ENCODE peak calls at places on chromosomes 7 and 10, in eight cellular contexts. One of them, this sample, is unnamed.
A peak's percentile ranks its signal among the peaks of the same experiment; 100 is the strongest.

GRCh38 chr7:105448181-105448580 is 59.5 kb upstream of the SRPK2 start:
- DNase-seq in upper lobe of left lung: no peak
- DNase-seq in stomach: no peak
- DNase-seq in right lobe of liver: no peak
- DNase-seq in esophagus squamous epithelium: no peak
- DNase-seq in body of pancreas: no peak
- DNase-seq in A549: no peak
- DNase-seq in IMR-90: no peak
- DNase-seq in this sample: no peak

GRCh38 chr10:3482200-3482993 is 302.6 kb downstream of the KLF6 start:
- DNase-seq in stomach: peak; percentile 49
- DNase-seq in A549: peak; percentile 69
- DNase-seq in right lobe of liver: no peak
- DNase-seq in esophagus squamous epithelium: no peak
- DNase-seq in body of pancreas: peak; percentile 46
- DNase-seq in IMR-90: peak; percentile 95
- DNase-seq in upper lobe of left lung: peak; percentile 52
- DNase-seq in this sample: peak; percentile 41

GRCh38 chr7:64045301-64046040 is at the start of gene ZNF727:
- DNase-seq in right lobe of liver: peak; percentile 53
- DNase-seq in A549: no peak
- DNase-seq in IMR-90: no peak
- DNase-seq in body of pancreas: peak; percentile 74
- DNase-seq in esophagus squamous epithelium: no peak
- DNase-seq in stomach: no peak
- DNase-seq in upper lobe of left lung: peak; percentile 68
- DNase-seq in this sample: peak; percentile 83

GRCh38 chr7:37377231-37377630 is 71.4 kb downstream of the ELMO1 start:
- DNase-seq in IMR-90: no peak
- DNase-seq in upper lobe of left lung: no peak
- DNase-seq in right lobe of liver: no peak
- DNase-seq in A549: no peak
- DNase-seq in body of pancreas: no peak
- DNase-seq in esophagus squamous epithelium: no peak
- DNase-seq in stomach: no peak
- DNase-seq in this sample: no peak

GRCh38 chr7:81623251-81623855 is 146.5 kb downstream of the HGF start:
- DNase-seq in body of pancreas: no peak
- DNase-seq in stomach: no peak
- DNase-seq in esophagus squamous epithelium: no peak
- DNase-seq in IMR-90: peak; percentile 34
- DNase-seq in A549: no peak
- DNase-seq in right lobe of liver: no peak
- DNase-seq in upper lobe of left lung: no peak
- DNase-seq in this sample: no peak

GRCh38 chr7:4042402-4042801 is 639.7 kb upstream of the FOXK1 start:
- DNase-seq in right lobe of liver: no peak
- DNase-seq in body of pancreas: no peak
- DNase-seq in IMR-90: no peak
- DNase-seq in esophagus squamous epithelium: no peak
- DNase-seq in upper lobe of left lung: no peak
- DNase-seq in stomach: no peak
- DNase-seq in A549: no peak
- DNase-seq in this sample: no peak

GRCh38 chr10:63885159-63885558 is 364.0 kb downstream of the REEP3 start:
- DNase-seq in A549: no peak
- DNase-seq in esophagus squamous epithelium: no peak
- DNase-seq in stomach: no peak
- DNase-seq in IMR-90: no peak
- DNase-seq in body of pancreas: no peak
- DNase-seq in right lobe of liver: no peak
- DNase-seq in upper lobe of left lung: no peak
- DNase-seq in this sample: no peak

GRCh38 chr7:158125091-158125490 is 462.5 kb downstream of the PTPRN2 start:
- DNase-seq in esophagus squamous epithelium: no peak
- DNase-seq in right lobe of liver: no peak
- DNase-seq in A549: no peak
- DNase-seq in upper lobe of left lung: no peak
- DNase-seq in IMR-90: no peak
- DNase-seq in stomach: peak; percentile 20
- DNase-seq in body of pancreas: no peak
- DNase-seq in this sample: no peak

GRCh38 chr7:158828343-158829020 is 827 bp downstream of the ESYT2 start:
- DNase-seq in right lobe of liver: peak; percentile 73
- DNase-seq in A549: peak; percentile 29
- DNase-seq in stomach: peak; percentile 56
- DNase-seq in IMR-90: no peak
- DNase-seq in upper lobe of left lung: peak; percentile 93
- DNase-seq in body of pancreas: peak; percentile 65
- DNase-seq in esophagus squamous epithelium: no peak
- DNase-seq in this sample: peak; percentile 66

GRCh38 chr7:141785711-141786552 is 4.1 kb upstream of the TAS2R5 start:
- DNase-seq in A549: peak; percentile 64
- DNase-seq in IMR-90: peak; percentile 55
- DNase-seq in right lobe of liver: no peak
- DNase-seq in body of pancreas: peak; percentile 17
- DNase-seq in upper lobe of left lung: no peak
- DNase-seq in stomach: no peak
- DNase-seq in esophagus squamous epithelium: no peak
- DNase-seq in this sample: no peak

GRCh38 chr7:129785457-129786178 is 167.1 kb downstream of the UBE2H start:
- DNase-seq in body of pancreas: no peak
- DNase-seq in A549: no peak
- DNase-seq in stomach: no peak
- DNase-seq in esophagus squamous epithelium: no peak
- DNase-seq in IMR-90: no peak
- DNase-seq in upper lobe of left lung: no peak
- DNase-seq in right lobe of liver: no peak
- DNase-seq in this sample: no peak

GRCh38 chr10:110203500-110204455 is 3.6 kb upstream of the MXI1 start:
- DNase-seq in upper lobe of left lung: no peak
- DNase-seq in A549: no peak
- DNase-seq in right lobe of liver: no peak
- DNase-seq in IMR-90: no peak
- DNase-seq in body of pancreas: no peak
- DNase-seq in esophagus squamous epithelium: no peak
- DNase-seq in stomach: peak; percentile 56
- DNase-seq in this sample: no peak

GRCh38 chr7:1558181-1558811 is 2.3 kb upstream of the TMEM184A start:
- DNase-seq in A549: peak; percentile 51
- DNase-seq in IMR-90: no peak
- DNase-seq in esophagus squamous epithelium: no peak
- DNase-seq in stomach: no peak
- DNase-seq in body of pancreas: no peak
- DNase-seq in upper lobe of left lung: peak; percentile 68
- DNase-seq in right lobe of liver: peak; percentile 42
- DNase-seq in this sample: peak; percentile 21

GRCh38 chr7:28298870-28299484 is 113.3 kb upstream of the CREB5 start:
- DNase-seq in esophagus squamous epithelium: no peak
- DNase-seq in A549: peak; percentile 84
- DNase-seq in stomach: no peak
- DNase-seq in body of pancreas: peak; percentile 28
- DNase-seq in right lobe of liver: peak; percentile 54
- DNase-seq in IMR-90: peak; percentile 78
- DNase-seq in upper lobe of left lung: no peak
- DNase-seq in this sample: peak; percentile 23

GRCh38 chr10:50387736-50388081 is 136.4 kb upstream of the ASAH2 start:
- DNase-seq in esophagus squamous epithelium: no peak
- DNase-seq in upper lobe of left lung: no peak
- DNase-seq in right lobe of liver: no peak
- DNase-seq in A549: no peak
- DNase-seq in stomach: no peak
- DNase-seq in body of pancreas: no peak
- DNase-seq in IMR-90: no peak
- DNase-seq in this sample: no peak

GRCh38 chr7:80428161-80429054 is 83.5 kb downstream of the GNAT3 start:
- DNase-seq in upper lobe of left lung: no peak
- DNase-seq in esophagus squamous epithelium: no peak
- DNase-seq in stomach: no peak
- DNase-seq in right lobe of liver: no peak
- DNase-seq in body of pancreas: peak; percentile 31
- DNase-seq in IMR-90: peak; percentile 79
- DNase-seq in A549: peak; percentile 79
- DNase-seq in this sample: no peak

GRCh38 chr10:129921801-129922597 is 42.1 kb downstream of the EBF3 start:
- DNase-seq in esophagus squamous epithelium: no peak
- DNase-seq in upper lobe of left lung: no peak
- DNase-seq in stomach: no peak
- DNase-seq in A549: no peak
- DNase-seq in body of pancreas: no peak
- DNase-seq in IMR-90: no peak
- DNase-seq in right lobe of liver: no peak
- DNase-seq in this sample: no peak

GRCh38 chr7:40859965-40860543 is 725.2 kb downstream of the SUGCT start:
- DNase-seq in IMR-90: no peak
- DNase-seq in stomach: no peak
- DNase-seq in upper lobe of left lung: peak; percentile 34
- DNase-seq in esophagus squamous epithelium: no peak
- DNase-seq in body of pancreas: no peak
- DNase-seq in A549: no peak
- DNase-seq in right lobe of liver: no peak
- DNase-seq in this sample: no peak

GRCh38 chr7:101545441-101546190 is 83.5 kb downstream of the MYL10 start:
- DNase-seq in IMR-90: no peak
- DNase-seq in body of pancreas: no peak
- DNase-seq in upper lobe of left lung: no peak
- DNase-seq in right lobe of liver: no peak
- DNase-seq in stomach: no peak
- DNase-seq in A549: no peak
- DNase-seq in esophagus squamous epithelium: no peak
- DNase-seq in this sample: no peak

GRCh38 chr7:19268737-19269136 is 123.5 kb upstream of the FERD3L start:
- DNase-seq in right lobe of liver: no peak
- DNase-seq in A549: no peak
- DNase-seq in body of pancreas: no peak
- DNase-seq in esophagus squamous epithelium: no peak
- DNase-seq in IMR-90: peak; percentile 49
- DNase-seq in upper lobe of left lung: no peak
- DNase-seq in stomach: no peak
- DNase-seq in this sample: no peak

GRCh38 chr10:48951707-48952106 is 12.1 kb upstream of the LRRC18 start:
- DNase-seq in IMR-90: no peak
- DNase-seq in stomach: no peak
- DNase-seq in body of pancreas: no peak
- DNase-seq in right lobe of liver: no peak
- DNase-seq in esophagus squamous epithelium: no peak
- DNase-seq in upper lobe of left lung: no peak
- DNase-seq in A549: no peak
- DNase-seq in this sample: no peak

GRCh38 chr10:123502983-123503382 is 163.2 kb upstream of the GPR26 start:
- DNase-seq in IMR-90: no peak
- DNase-seq in upper lobe of left lung: no peak
- DNase-seq in body of pancreas: no peak
- DNase-seq in esophagus squamous epithelium: no peak
- DNase-seq in stomach: no peak
- DNase-seq in A549: no peak
- DNase-seq in right lobe of liver: no peak
- DNase-seq in this sample: no peak

GRCh38 chr10:22700489-22700888 is 13.9 kb downstream of the PIP4K2A start:
- DNase-seq in esophagus squamous epithelium: no peak
- DNase-seq in IMR-90: no peak
- DNase-seq in upper lobe of left lung: no peak
- DNase-seq in stomach: no peak
- DNase-seq in A549: no peak
- DNase-seq in right lobe of liver: no peak
- DNase-seq in body of pancreas: no peak
- DNase-seq in this sample: no peak
- TF ChIP-seq POLR2A in esophagus squamous epithelium: no peak
- TF ChIP-seq POLR2A in IMR-90: no peak
- TF ChIP-seq POLR2A in upper lobe of left lung: no peak
- TF ChIP-seq POLR2A in stomach: no peak
- TF ChIP-seq POLR2A in A549: no peak
- TF ChIP-seq POLR2A in right lobe of liver: no peak
- TF ChIP-seq POLR2A in body of pancreas: no peak
- TF ChIP-seq POLR2A in this sample: no peak

DNA sequence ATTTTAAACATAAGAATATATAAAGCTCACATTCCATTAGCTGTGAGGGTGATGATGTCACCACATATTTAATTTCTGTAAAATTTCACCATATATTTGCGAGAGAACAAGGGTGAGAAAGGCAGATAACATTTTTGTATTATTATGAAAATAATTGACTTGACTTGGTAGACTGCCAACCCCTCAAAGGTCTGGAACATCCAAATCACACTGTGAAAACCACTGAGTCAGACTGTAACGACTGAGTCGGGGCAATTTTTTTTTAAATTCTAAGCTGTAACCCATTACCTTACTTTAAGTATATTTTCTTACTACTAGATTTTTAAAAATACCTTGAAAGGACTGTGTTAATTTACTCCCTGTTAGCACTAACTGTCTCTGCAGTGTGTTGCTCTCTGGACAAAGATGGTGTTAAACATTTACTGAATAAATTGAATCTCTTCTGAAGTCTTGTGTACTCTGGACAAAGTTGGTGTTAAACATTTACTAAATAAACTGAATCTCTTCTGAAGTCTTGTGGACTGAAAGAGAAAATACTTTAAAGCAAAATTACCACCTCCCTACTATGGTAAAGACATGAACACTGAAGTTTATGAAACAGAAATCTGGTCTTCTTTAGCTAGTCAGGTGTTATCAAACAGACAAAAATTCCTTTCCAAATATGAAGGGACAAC is 14.1 kb downstream of the PDZD8 start:
- DNase-seq in body of pancreas: no peak
- DNase-seq in esophagus squamous epithelium: no peak
- DNase-seq in IMR-90: peak; percentile 30
- DNase-seq in A549: peak; percentile 62
- DNase-seq in stomach: no peak
- DNase-seq in upper lobe of left lung: no peak
- DNase-seq in right lobe of liver: no peak
- DNase-seq in this sample: no peak
- H3K27ac ChIP-seq in body of pancreas: no peak overlapping the region
- H3K27ac ChIP-seq in esophagus squamous epithelium: no peak overlapping the region
- H3K27ac ChIP-seq in IMR-90: no peak overlapping the region
- H3K27ac ChIP-seq in A549: peak overlapping the region; percentile 92
- H3K27ac ChIP-seq in stomach: peak overlapping the region; percentile 90
- H3K27ac ChIP-seq in upper lobe of left lung: no peak overlapping the region
- H3K27ac ChIP-seq in right lobe of liver: peak overlapping the region; percentile 42
- H3K27ac ChIP-seq in this sample: no peak overlapping the region

GRCh38 chr10:69222157-69223027 is 2.3 kb downstream of the HKDC1 start:
- DNase-seq in stomach: peak; percentile 71
- DNase-seq in right lobe of liver: no peak
- DNase-seq in body of pancreas: peak; percentile 29
- DNase-seq in esophagus squamous epithelium: peak; percentile 31
- DNase-seq in upper lobe of left lung: no peak
- DNase-seq in A549: peak; percentile 73
- DNase-seq in IMR-90: peak; percentile 67
- DNase-seq in this sample: no peak
- TF ChIP-seq POLR2A in stomach: no peak
- TF ChIP-seq POLR2A in right lobe of liver: peak; percentile 31
- TF ChIP-seq POLR2A in body of pancreas: no peak
- TF ChIP-seq POLR2A in esophagus squamous epithelium: no peak
- TF ChIP-seq POLR2A in upper lobe of left lung: no peak
- TF ChIP-seq POLR2A in A549: no peak
- TF ChIP-seq POLR2A in IMR-90: no peak
- TF ChIP-seq POLR2A in this sample: no peak

DNA sequence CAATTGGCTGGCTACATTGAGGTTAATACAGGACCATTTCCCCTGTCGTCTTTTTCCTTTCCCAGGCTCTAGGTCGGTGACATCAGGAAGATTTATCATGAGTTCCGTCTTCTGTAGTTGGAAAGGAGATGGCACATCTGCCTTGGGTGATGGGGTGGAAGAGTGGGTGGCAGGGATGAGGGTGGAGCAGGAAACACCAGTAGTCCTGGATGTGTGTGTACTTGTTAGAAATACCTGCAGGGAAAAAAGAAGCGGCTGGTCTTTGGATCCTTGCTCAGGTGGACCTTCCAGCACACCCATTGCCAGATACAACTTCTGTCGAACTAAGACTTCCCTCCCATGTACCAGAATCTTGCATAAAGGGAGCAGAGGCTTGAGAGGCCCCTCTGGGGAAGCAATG is 516.9 kb upstream of the GALNT17 start:
- DNase-seq in upper lobe of left lung: no peak
- DNase-seq in A549: no peak
- DNase-seq in IMR-90: no peak
- DNase-seq in right lobe of liver: no peak
- DNase-seq in esophagus squamous epithelium: no peak
- DNase-seq in stomach: no peak
- DNase-seq in body of pancreas: no peak
- DNase-seq in this sample: no peak
- H3K27ac ChIP-seq in upper lobe of left lung: no peak overlapping the region
- H3K27ac ChIP-seq in A549: no peak overlapping the region
- H3K27ac ChIP-seq in IMR-90: no peak overlapping the region
- H3K27ac ChIP-seq in right lobe of liver: no peak overlapping the region
- H3K27ac ChIP-seq in esophagus squamous epithelium: peak overlapping the region; percentile 9
- H3K27ac ChIP-seq in stomach: peak overlapping the region; percentile 16
- H3K27ac ChIP-seq in body of pancreas: no peak overlapping the region
- H3K27ac ChIP-seq in this sample: no peak overlapping the region